ENCODE peak calls at places on chromosome 10, in six cellular contexts. J is brain microvascular endothelial cell, T is tibial nerve, B is body of pancreas, O is thoracic aorta, M is IMR-90. D is an unnamed sample.

GRCh38 chr10:86958109-86958830 is at the start of gene SNCG:
- DNase-seq in J (no peak), T (no peak), B (no peak), O (no peak), M (no peak), D (no peak)

GRCh38 chr10:38093816-38094157 is 350 bp upstream of the ZNF37A start:
- DNase-seq in J (no peak), T (no peak), B (no peak), O (no peak), M (no peak), D (no peak)

GRCh38 chr10:25867321-25867720 is 66.7 kb upstream of the MYO3A start:
- DNase-seq in J (no peak), T (no peak), B (no peak), O (no peak), M (no peak), D (no peak)

GRCh38 chr10:86250399-86250798 is 116.2 kb downstream of the GRID1 start:
- DNase-seq in J (no peak), T (no peak), B (no peak), O (no peak), M (no peak), D (no peak)

GRCh38 chr10:72693599-72693915 is 1.6 kb downstream of the MCU start:
- DNase-seq in J (no peak), T (no peak), B (no peak), O (no peak), M (no peak), D (no peak)

GRCh38 chr10:96655577-96656213 is 64.6 kb downstream of the PIK3AP1 start:
- DNase-seq in J (no peak), T (no peak), B (peak; percentile 20), O (no peak), M (no peak), D (no peak)

GRCh38 chr10:63337455-63338251 is 128.1 kb downstream of the JMJD1C start:
- DNase-seq in J (no peak), T (no peak), B (no peak), O (no peak), M (peak; percentile 11), D (no peak)

GRCh38 chr10:24874133-24874532 is 78.3 kb downstream of the PRTFDC1 start:
- DNase-seq in J (no peak), T (no peak), B (no peak), O (no peak), M (no peak), D (no peak)

GRCh38 chr10:46235705-46236536 is 50.9 kb upstream of the ANTXRL start:
- DNase-seq in J (no peak), T (no peak), B (no peak), O (no peak), M (no peak), D (no peak)

GRCh38 chr10:31836569-31837406 is 91.8 kb downstream of the ARHGAP12 start:
- DNase-seq in J (peak; percentile 40), T (no peak), B (peak; percentile 24), O (no peak), M (peak; percentile 48), D (no peak)

GRCh38 chr10:71694567-71694968 is 25.0 kb downstream of the C10orf105 start:
- DNase-seq in J (no peak), T (peak; percentile 35), B (peak; percentile 65), O (no peak), M (no peak), D (no peak)

GRCh38 chr10:99532687-99533495 is at the start of gene NKX2-3:
- DNase-seq in J (no peak), T (peak; percentile 23), B (peak; percentile 75), O (no peak), M (peak; percentile 46), D (no peak)

GRCh38 chr10:22444219-22444788 is 99.0 kb downstream of the SPAG6 start:
- DNase-seq in J (no peak), T (no peak), B (no peak), O (no peak), M (no peak), D (no peak)

GRCh38 chr10:14382022-14382421 is 51.3 kb upstream of the FRMD4A start:
- DNase-seq in J (peak; percentile 75), T (no peak), B (no peak), O (no peak), M (peak; percentile 70), D (peak; percentile 32)

GRCh38 chr10:34503704-34504103 is 311.4 kb downstream of the PARD3 start:
- DNase-seq in J (no peak), T (no peak), B (no peak), O (no peak), M (no peak), D (no peak)

GRCh38 chr10:73950569-73950968 is 39.6 kb downstream of the PLAU start:
- DNase-seq in J (no peak), T (no peak), B (no peak), O (no peak), M (no peak), D (no peak)

GRCh38 chr10:10824611-10825148 is 193.0 kb upstream of the CELF2 start:
- DNase-seq in J (peak; percentile 92), T (peak; percentile 40), B (peak; percentile 26), O (no peak), M (peak; percentile 93), D (no peak)

GRCh38 chr10:118449521-118449920 is 107.4 kb upstream of the FAM204A start:
- DNase-seq in J (no peak), T (no peak), B (no peak), O (no peak), M (no peak), D (no peak)

GRCh38 chr10:68340358-68341080 is 7.8 kb upstream of the PBLD start:
- DNase-seq in J (no peak), T (no peak), B (no peak), O (no peak), M (no peak), D (no peak)

GRCh38 chr10:61635946-61636345 is 26.8 kb upstream of the CABCOCO1 start:
- DNase-seq in J (no peak), T (no peak), B (no peak), O (no peak), M (peak; percentile 76), D (no peak)

GRCh38 chr10:22723343-22723779 is 9.0 kb upstream of the PIP4K2A start:
- DNase-seq in J (no peak), T (no peak), B (peak; percentile 20), O (no peak), M (no peak), D (no peak)

GRCh38 chr10:83089335-83089734 is 1050.0 kb upstream of the GHITM start:
- DNase-seq in J (no peak), T (no peak), B (no peak), O (no peak), M (no peak), D (no peak)
- TF ChIP-seq CTCF in J (no peak), T (no peak), B (no peak), O (no peak), M (no peak), D (no peak)

GRCh38 chr10:20879136-20879535 is 18.0 kb downstream of the NEBL start:
- DNase-seq in J (no peak), T (no peak), B (no peak), O (no peak), M (no peak), D (no peak)

GRCh38 chr10:20877986-20878979 is 18.8 kb downstream of the NEBL start:
- DNase-seq in J (no peak), T (no peak), B (no peak), O (no peak), M (no peak), D (no peak)

GRCh38 chr10:20874261-20874660 is 22.9 kb downstream of the NEBL start:
- DNase-seq in J (no peak), T (no peak), B (no peak), O (no peak), M (no peak), D (no peak)

GRCh38 chr10:20882091-20882490 is 15.0 kb downstream of the NEBL start:
- DNase-seq in J (no peak), T (no peak), B (no peak), O (no peak), M (no peak), D (no peak)

DNA sequence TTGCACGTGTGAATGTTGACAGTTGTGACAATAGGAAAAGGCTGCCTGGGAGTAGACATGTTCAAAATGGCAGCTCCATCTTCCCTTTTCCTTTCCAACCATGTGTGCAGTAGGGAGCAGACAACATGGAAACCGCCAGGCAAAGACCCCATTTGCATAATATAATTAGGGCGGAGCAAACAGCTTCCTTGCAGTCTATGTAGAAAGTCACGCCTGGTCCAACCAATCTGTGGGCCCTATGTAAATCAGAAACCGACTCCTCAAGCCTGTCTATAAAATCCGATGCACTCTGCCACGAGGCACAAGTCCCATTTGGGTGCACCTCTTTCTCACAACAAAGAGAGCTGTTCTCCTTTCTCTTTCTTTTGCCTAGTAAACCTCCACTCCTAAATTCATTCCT is 19.6 kb downstream of the NEBL start:
- DNase-seq in J (no peak), T (no peak), B (no peak), O (no peak), M (no peak), D (no peak)
- H3K27ac ChIP-seq in J (no peak overlapping the region), T (no peak overlapping the region), B (no peak overlapping the region), O (no peak overlapping the region), M (no peak overlapping the region), D (no peak overlapping the region)

DNA sequence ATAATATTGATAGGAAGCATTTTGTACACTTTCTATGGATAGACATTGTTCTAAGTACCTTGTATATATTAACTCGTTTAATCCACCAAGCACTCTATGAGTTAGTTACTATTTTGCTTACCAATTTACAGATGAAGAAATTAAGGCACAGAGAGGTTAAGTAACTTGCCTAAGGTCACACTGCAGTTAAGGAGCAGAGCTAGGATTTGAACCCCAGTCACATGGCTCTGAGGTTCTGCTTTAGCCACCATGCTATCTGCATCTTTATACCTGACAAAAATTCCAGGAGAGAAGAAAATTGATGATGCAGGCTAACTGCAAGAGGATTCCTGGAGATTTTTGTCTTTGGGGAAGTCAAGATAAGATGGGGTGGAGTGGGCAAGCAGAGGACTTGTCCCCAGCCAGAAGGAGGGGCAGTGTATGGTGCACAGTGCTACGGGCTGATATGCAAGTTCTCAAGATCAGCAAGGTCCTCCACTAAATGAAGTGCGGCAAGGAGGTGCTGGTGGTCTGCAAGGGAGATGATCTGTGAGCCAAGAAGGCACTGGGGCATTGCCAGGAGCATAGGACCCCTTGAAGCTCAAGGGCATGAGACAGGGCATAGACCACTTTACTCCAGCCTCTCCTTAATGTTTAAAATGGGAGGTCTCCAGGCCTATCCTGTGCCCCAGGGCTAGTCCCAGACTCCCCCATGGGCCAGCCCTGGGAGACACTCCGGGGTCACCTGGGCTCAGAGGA is 430.6 kb downstream of the RPS24 start:
- DNase-seq in J (no peak), T (no peak), B (no peak), O (no peak), M (no peak), D (no peak)
- TF ChIP-seq CTCF in J (no peak), T (no peak), B (no peak), O (no peak), M (no peak), D (no peak)

DNA sequence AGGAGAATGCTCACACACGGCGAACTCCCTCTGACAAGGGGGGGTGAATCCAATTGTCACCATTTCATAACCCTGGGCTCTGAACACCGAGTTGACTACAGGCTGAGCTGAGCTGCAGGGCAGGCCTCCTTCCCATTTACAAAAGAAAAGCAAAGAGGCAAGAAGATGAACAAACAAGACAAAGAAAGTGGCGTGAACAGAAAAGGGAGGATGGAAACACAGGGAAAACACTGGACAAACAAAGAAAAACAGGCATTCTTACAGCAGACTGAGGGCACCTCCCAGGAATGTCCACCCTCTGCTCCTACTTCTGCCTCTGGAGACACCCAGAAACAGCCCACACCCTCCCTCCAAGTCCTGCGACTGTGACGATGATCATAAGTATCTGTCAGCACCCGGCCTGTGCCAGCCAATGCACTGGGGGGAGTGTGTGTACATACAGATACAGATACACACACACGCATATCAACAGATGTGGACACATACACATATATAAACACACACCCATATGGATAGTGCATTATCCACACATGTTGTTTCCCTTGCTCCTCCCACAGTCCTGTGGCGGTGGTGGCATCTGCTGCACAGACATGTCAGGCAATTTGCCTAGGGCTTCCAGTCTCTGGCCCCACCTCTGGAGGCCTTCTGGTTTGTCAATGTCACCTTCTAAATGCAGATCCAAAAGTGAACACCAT is 66.2 kb downstream of the FAM53B start:
- DNase-seq in J (no peak), T (no peak), B (no peak), O (no peak), M (peak; percentile 38), D (no peak)
- H3K27ac ChIP-seq in J (no peak overlapping the region), T (peak overlapping the region; percentile 82), B (no peak overlapping the region), O (no peak overlapping the region), M (no peak overlapping the region), D (peak overlapping the region; percentile 29)